ENCODE peak calls at places on chromosomes 5 and 9, in six cellular contexts. A is endothelial cell, T is PC-3, N is tibial nerve, J is dorsolateral prefrontal cortex, Q is BJ. R is an unnamed sample.

GRCh38 chr5:159605585-159605984 is 275.3 kb upstream of the IL12B start:
- DNase-seq in J (no peak), A (no peak), N (no peak), Q (no peak), T (no peak), R (peak)

GRCh38 chr5:144422025-144422424 is 251.4 kb downstream of the KCTD16 start:
- DNase-seq in T (no peak), N (no peak), J (no peak), Q (no peak), A (no peak), R (no peak)

GRCh38 chr5:157121709-157122108 is 12.9 kb upstream of the HAVCR2 start:
- DNase-seq in N (no peak), T (no peak), Q (no peak), J (no peak), A (no peak), R (no peak)

GRCh38 chr9:137952976-137953666 is 75.5 kb downstream of the CACNA1B start:
- DNase-seq in Q (no peak), T (no peak), N (no peak), A (no peak), J (no peak), R (no peak)

GRCh38 chr5:7576023-7576715 is 180.2 kb downstream of the ADCY2 start:
- DNase-seq in J (peak), T (no peak), N (no peak), A (no peak), Q (no peak), R (no peak)

GRCh38 chr5:76701298-76701697 is 14.6 kb upstream of the F2R start:
- DNase-seq in N (peak), J (no peak), A (no peak), Q (no peak), T (peak), R (peak)

GRCh38 chr5:72779520-72779919 is 36.9 kb upstream of the TNPO1 start:
- DNase-seq in Q (no peak), A (no peak), T (no peak), J (no peak), N (no peak), R (no peak)

GRCh38 chr9:124792976-124793594 is 16.2 kb downstream of the OLFML2A start:
- DNase-seq in J (no peak), A (no peak), T (no peak), N (no peak), Q (no peak), R (no peak)

GRCh38 chr5:158464383-158464782 is 605.4 kb upstream of the CLINT1 start:
- DNase-seq in T (no peak), J (no peak), N (no peak), Q (no peak), A (no peak), R (no peak)

GRCh38 chr9:14345586-14346237 is 31.8 kb upstream of the NFIB start:
- DNase-seq in N (no peak), Q (no peak), J (no peak), T (no peak), A (peak), R (no peak)

GRCh38 chr5:148085934-148086333 is 22.2 kb downstream of the SPINK5 start:
- DNase-seq in A (no peak), Q (no peak), J (no peak), T (no peak), N (no peak), R (no peak)

GRCh38 chr5:93476211-93476851 is 104.7 kb downstream of the NR2F1-AS1 start:
- DNase-seq in N (no peak), J (no peak), Q (no peak), A (no peak), T (peak), R (no peak)

GRCh38 chr5:34919077-34919476 is 3.6 kb downstream of the BRIX1 start:
- DNase-seq in N (no peak), A (no peak), J (no peak), T (no peak), Q (no peak), R (no peak)

GRCh38 chr9:136693490-136694162 is 6.4 kb upstream of the AGPAT2 start:
- DNase-seq in T (peak), A (no peak), J (no peak), Q (no peak), N (no peak), R (no peak)

GRCh38 chr9:134214395-134214765 is 50.0 kb upstream of the RNU6ATAC start:
- DNase-seq in J (no peak), T (no peak), N (no peak), Q (no peak), A (no peak), R (no peak)

GRCh38 chr9:134211811-134212460 is 47.6 kb upstream of the RNU6ATAC start:
- DNase-seq in Q (no peak), N (no peak), J (no peak), A (no peak), T (no peak), R (no peak)

GRCh38 chr5:142221091-142221860 is 103.5 kb downstream of the SPRY4 start:
- DNase-seq in Q (no peak), N (no peak), A (no peak), T (peak), J (no peak), R (no peak)

GRCh38 chr9:108410161-108410560 is 445.6 kb downstream of the ACTL7B start:
- DNase-seq in N (no peak), J (no peak), A (no peak), Q (no peak), T (no peak), R (no peak)

GRCh38 chr9:108416321-108416720 is 439.5 kb downstream of the ACTL7B start:
- DNase-seq in N (no peak), T (peak), J (no peak), Q (no peak), A (no peak), R (no peak)

GRCh38 chr9:108411632-108412031 is 444.2 kb downstream of the ACTL7B start:
- DNase-seq in N (no peak), J (no peak), Q (no peak), T (no peak), A (no peak), R (no peak)

GRCh38 chr9:108417726-108418125 is 438.1 kb downstream of the ACTL7B start:
- DNase-seq in J (no peak), T (no peak), Q (no peak), N (no peak), A (no peak), R (no peak)

GRCh38 chr9:108412755-108413154 is 443.0 kb downstream of the ACTL7B start:
- DNase-seq in T (peak), N (no peak), J (no peak), A (peak), Q (no peak), R (no peak)
- TF ChIP-seq CTCF in T (peak), N (no peak), J (no peak), A (no peak), Q (no peak), R (no peak)

GRCh38 chr5:10620346-10620745 is 56.5 kb downstream of the ANKRD33B start:
- DNase-seq in A (no peak), J (no peak), T (no peak), N (no peak), Q (no peak), R (no peak)

GRCh38 chr5:10619649-10620048 is 55.8 kb downstream of the ANKRD33B start:
- DNase-seq in J (no peak), Q (no peak), N (no peak), T (no peak), A (no peak), R (no peak)

GRCh38 chr5:10615693-10616092 is 51.8 kb downstream of the ANKRD33B start:
- DNase-seq in N (no peak), T (no peak), J (no peak), A (no peak), Q (no peak), R (no peak)

GRCh38 chr5:10617103-10617502 is 53.2 kb downstream of the ANKRD33B start:
- DNase-seq in N (no peak), A (no peak), T (no peak), Q (no peak), J (no peak), R (no peak)

GRCh38 chr5:10618311-10618710 is 54.4 kb downstream of the ANKRD33B start:
- DNase-seq in Q (no peak), N (no peak), J (no peak), A (no peak), T (no peak), R (no peak)
- TF ChIP-seq CTCF in Q (no peak), N (no peak), J (no peak), A (no peak), T (no peak), R (no peak)

DNA sequence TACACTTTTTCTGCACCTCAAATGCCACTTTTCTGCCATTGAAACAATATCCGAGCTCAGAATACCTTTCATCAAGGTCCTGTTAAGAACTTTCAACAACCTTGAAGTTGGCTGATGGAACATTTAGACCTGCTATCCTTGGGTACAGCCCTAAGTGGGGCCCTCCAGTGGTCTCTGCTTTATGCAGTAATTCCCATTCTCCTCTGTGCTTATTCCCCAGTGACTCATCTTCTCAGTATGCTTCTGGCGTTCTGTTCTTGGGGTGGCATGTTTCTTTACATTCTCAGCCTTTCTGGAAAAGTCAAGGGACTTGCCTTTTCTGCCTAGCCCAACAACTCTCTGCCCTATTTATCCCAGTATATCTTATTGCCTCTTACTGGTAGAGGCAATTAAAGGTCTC is 7.1 kb downstream of the ANP32B start:
- DNase-seq in J (no peak), Q (no peak), T (peak), N (no peak), A (no peak), R (peak)
- TF ChIP-seq CTCF in J (no peak), Q (peak), T (peak), N (no peak), A (no peak), R (peak)

GRCh38 chr5:149487672-149488071 is 63.6 kb downstream of the CSNK1A1 start:
- DNase-seq in J (no peak), T (no peak), N (no peak), Q (no peak), A (no peak), R (no peak)
- TF ChIP-seq CTCF in J (no peak), T (no peak), N (no peak), Q (no peak), A (no peak), R (no peak)

GRCh38 chr9:38278457-38278856 is 114.0 kb upstream of the ALDH1B1 start:
- DNase-seq in Q (no peak), N (no peak), T (no peak), A (no peak), J (no peak), R (no peak)
- TF ChIP-seq CTCF in Q (no peak), N (no peak), T (no peak), A (no peak), J (no peak), R (no peak)

GRCh38 chr5:180618830-180619562 is 27.7 kb upstream of the SCGB3A1 start:
- DNase-seq in J (peak), N (no peak), T (no peak), Q (no peak), A (peak), R (no peak)
- TF ChIP-seq CTCF in J (no peak), N (no peak), T (peak), Q (peak), A (no peak), R (peak)

GRCh38 chr9:29826421-29826820 is 2253.1 kb upstream of the C9orf72 start:
- DNase-seq in T (no peak), N (no peak), J (no peak), Q (no peak), A (no peak), R (no peak)

GRCh38 chr9:29830815-29831214 is 2257.5 kb upstream of the C9orf72 start:
- DNase-seq in Q (no peak), T (peak), J (no peak), N (no peak), A (peak), R (peak)
- TF ChIP-seq CTCF in Q (no peak), T (peak), J (peak), N (no peak), A (peak), R (peak)